ENCODE peak calls at places on chromosome 15, in ten cellular contexts. Q, N, I, S, R, L, Z, O, M and U are unnamed samples.
A peak's percentile ranks its signal among the peaks of the same experiment; 100 is the strongest.

GRCh38 chr15:31024330-31024729 is 32.9 kb upstream of the MTMR10 start:
- DNase-seq in M (peak; percentile 57), O (no peak), S (peak; percentile 68), N (no peak), L (no peak), Z (peak; percentile 79), R (no peak), I (no peak), Q (no peak), U (no peak)

GRCh38 chr15:30827625-30828303 is 76.0 kb upstream of the FAN1 start:
- DNase-seq in Q (no peak), M (no peak), Z (no peak), I (no peak), S (no peak), L (no peak), O (no peak), N (no peak), R (no peak), U (no peak)

GRCh38 chr15:75349851-75350588 is 3.2 kb downstream of the NEIL1 start:
- DNase-seq in Q (peak; percentile 55), S (no peak), I (no peak), M (no peak), O (no peak), Z (no peak), L (no peak), R (no peak), N (peak; percentile 58), U (no peak)

GRCh38 chr15:31062965-31063355 is 38.6 kb downstream of the TRPM1 start:
- DNase-seq in N (no peak), S (no peak), I (no peak), L (no peak), Q (peak; percentile 64), M (no peak), R (no peak), Z (no peak), O (no peak), U (no peak)

GRCh38 chr15:92810418-92811138 is 89.5 kb upstream of the CHD2 start:
- DNase-seq in O (peak; percentile 60), Q (peak; percentile 75), R (no peak), I (no peak), L (peak; percentile 84), S (no peak), M (no peak), Z (no peak), N (no peak), U (peak; percentile 41)

GRCh38 chr15:74158855-74159650 is 14.5 kb upstream of the ISLR start:
- DNase-seq in Q (no peak), R (no peak), M (no peak), N (no peak), L (no peak), Z (no peak), I (no peak), O (no peak), S (no peak), U (no peak)

GRCh38 chr15:31954364-31954763 is 76.0 kb upstream of the CHRNA7 start:
- DNase-seq in L (no peak), O (no peak), R (no peak), N (no peak), Z (no peak), Q (no peak), I (no peak), M (no peak), S (no peak), U (no peak)

GRCh38 chr15:80846416-80846815 is 67.2 kb downstream of the CEMIP start:
- DNase-seq in O (no peak), Z (peak; percentile 9), M (no peak), S (no peak), I (no peak), Q (no peak), L (no peak), R (no peak), N (no peak), U (no peak)

DNA sequence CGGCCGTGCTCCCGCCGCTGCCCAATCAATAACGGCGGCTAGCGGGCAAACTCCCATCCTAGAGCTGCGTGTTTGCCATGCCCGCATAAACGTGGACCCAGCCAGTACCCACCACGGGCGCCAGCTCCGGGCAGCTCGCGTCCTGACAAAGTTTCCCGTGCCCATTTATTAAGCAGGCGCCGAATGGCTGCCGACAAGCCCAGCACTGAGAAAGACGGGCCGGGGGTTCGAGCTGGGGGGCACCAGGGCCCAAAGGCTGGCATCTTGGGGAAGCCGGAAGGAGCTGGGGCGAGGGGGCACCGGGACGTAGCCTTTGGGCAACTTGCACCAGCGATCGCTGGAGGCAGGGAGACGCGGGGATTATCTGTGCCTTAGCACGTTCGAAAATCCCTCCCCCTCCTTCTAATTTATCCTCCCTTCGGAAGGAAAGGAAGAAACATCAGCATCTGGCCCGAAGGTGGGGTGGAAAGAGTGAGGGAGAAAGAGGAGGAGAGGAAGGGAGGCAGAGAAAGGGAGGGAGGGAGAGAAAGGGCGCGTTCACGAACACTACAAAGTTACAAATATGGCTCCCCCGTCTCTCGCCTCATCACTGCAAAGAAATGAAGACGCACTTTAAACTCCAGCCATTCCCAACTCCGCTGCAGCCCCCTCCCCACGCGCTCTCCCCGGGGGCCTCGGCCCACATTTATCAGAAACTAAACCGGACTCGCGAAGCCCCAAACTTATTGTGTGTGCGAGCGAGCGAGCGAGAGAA is 1.1 kb downstream of the ANP32A start:
- DNase-seq in S (peak; percentile 60), Q (peak; percentile 72), R (no peak), O (peak; percentile 38), L (peak; percentile 76), N (peak; percentile 37), M (no peak), Z (peak; percentile 24), I (no peak), U (peak; percentile 45)
- TF ChIP-seq POLR2A in S (no peak), Q (no peak), R (no peak), O (no peak), L (peak; percentile 46), N (no peak), M (peak; percentile 60), Z (peak; percentile 50), I (no peak), U (peak; percentile 44)

GRCh38 chr15:47552978-47553608 is 164.2 kb upstream of the SEMA6D start:
- DNase-seq in L (no peak), Q (no peak), R (no peak), N (no peak), O (no peak), M (no peak), Z (no peak), I (no peak), S (no peak), U (no peak)

GRCh38 chr15:47553933-47554332 is 163.4 kb upstream of the SEMA6D start:
- DNase-seq in S (no peak), N (no peak), M (no peak), I (no peak), Z (no peak), O (no peak), L (no peak), Q (no peak), R (no peak), U (no peak)

GRCh38 chr15:47548986-47549385 is 168.3 kb upstream of the SEMA6D start:
- DNase-seq in Z (no peak), M (no peak), Q (no peak), L (no peak), I (no peak), R (no peak), O (no peak), N (no peak), S (no peak), U (no peak)

GRCh38 chr15:47551559-47551958 is 165.7 kb upstream of the SEMA6D start:
- DNase-seq in S (no peak), M (no peak), Q (no peak), O (no peak), I (no peak), N (no peak), Z (no peak), L (no peak), R (no peak), U (no peak)

DNA sequence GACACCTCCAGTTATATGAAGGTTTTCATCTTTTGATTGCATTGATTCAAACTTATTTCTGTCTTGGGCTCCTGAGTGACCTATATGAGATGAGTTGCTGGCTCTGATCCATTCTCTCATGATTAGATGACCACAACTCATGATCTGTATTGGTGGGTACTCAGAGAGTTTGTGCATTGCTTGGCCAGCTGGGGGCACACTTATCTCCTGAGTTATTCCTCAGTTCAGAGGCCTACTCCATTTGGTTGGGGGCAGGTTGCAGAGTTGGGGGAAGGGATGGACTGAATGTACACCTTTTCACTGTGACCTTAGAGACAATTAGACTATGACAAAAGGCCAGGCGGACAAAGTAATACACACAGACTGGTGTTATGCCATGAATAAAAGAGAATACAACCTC is 166.2 kb upstream of the SEMA6D start:
- DNase-seq in S (no peak), N (no peak), R (no peak), Q (no peak), L (no peak), I (no peak), O (no peak), Z (no peak), M (no peak), U (no peak)
- TF ChIP-seq CTCF in S (no peak), N (no peak), R (no peak), Q (no peak), L (no peak), I (no peak), O (no peak), Z (no peak), M (peak; percentile 49), U (no peak)

GRCh38 chr15:70196314-70197291 is 98.9 kb upstream of the TLE3 start:
- DNase-seq in L (peak; percentile 80), O (no peak), S (no peak), M (peak; percentile 64), R (no peak), Z (peak; percentile 89), N (peak; percentile 34), Q (no peak), I (peak; percentile 88), U (peak; percentile 95)

GRCh38 chr15:70198441-70199123 is 100.9 kb upstream of the TLE3 start:
- DNase-seq in S (no peak), M (no peak), I (no peak), N (no peak), R (no peak), Z (no peak), O (no peak), L (no peak), Q (no peak), U (no peak)

GRCh38 chr15:70199124-70199482 is 101.4 kb upstream of the TLE3 start:
- DNase-seq in N (no peak), R (no peak), Q (no peak), S (no peak), I (no peak), Z (no peak), O (no peak), M (no peak), L (no peak), U (no peak)

GRCh38 chr15:70197318-70197944 is 99.7 kb upstream of the TLE3 start:
- DNase-seq in Q (no peak), M (no peak), L (peak; percentile 42), N (no peak), R (no peak), Z (no peak), O (no peak), I (no peak), S (no peak), U (no peak)

GRCh38 chr15:70197945-70198361 is 100.2 kb upstream of the TLE3 start:
- DNase-seq in O (no peak), Q (no peak), R (no peak), S (no peak), I (no peak), L (no peak), N (peak; percentile 38), M (no peak), Z (peak; percentile 52), U (no peak)
- TF ChIP-seq POLR2A in O (no peak), Q (no peak), R (no peak), S (no peak), I (no peak), L (no peak), N (no peak), M (no peak), Z (no peak), U (no peak)

GRCh38 chr15:60674704-60675405 is 195.9 kb upstream of the ICE2 start:
- DNase-seq in I (no peak), R (no peak), M (no peak), S (no peak), Z (no peak), Q (no peak), N (no peak), L (no peak), O (no peak), U (peak; percentile 30)

GRCh38 chr15:60669351-60669750 is 190.4 kb upstream of the ICE2 start:
- DNase-seq in N (no peak), R (no peak), Q (no peak), M (no peak), O (no peak), S (no peak), L (no peak), Z (no peak), I (no peak), U (no peak)

GRCh38 chr15:60673918-60674558 is 195.1 kb upstream of the ICE2 start:
- DNase-seq in R (no peak), N (peak; percentile 43), S (peak; percentile 42), L (peak; percentile 76), O (peak; percentile 79), I (no peak), Z (peak; percentile 13), M (no peak), Q (no peak), U (peak; percentile 73)

GRCh38 chr15:60673156-60673555 is 194.2 kb upstream of the ICE2 start:
- DNase-seq in M (no peak), N (no peak), O (no peak), S (no peak), I (no peak), L (no peak), Z (no peak), Q (no peak), R (no peak), U (no peak)

GRCh38 chr15:60672400-60672799 is 193.5 kb upstream of the ICE2 start:
- DNase-seq in Z (peak; percentile 18), N (no peak), O (no peak), L (no peak), R (no peak), Q (no peak), M (no peak), S (no peak), I (no peak), U (no peak)
- TF ChIP-seq CTCF in Z (peak; percentile 54), N (no peak), O (no peak), L (no peak), R (no peak), Q (no peak), M (peak; percentile 34), S (no peak), I (no peak), U (no peak)